ENCODE peak calls at places on chromosomes 12 and 14, in four cellular contexts. Y is activated naive CD4-positive, alpha-beta T cell; F is tibial nerve; W is NAMALWA. T is an unnamed sample.

GRCh38 chr12:630656-631632 is 32.3 kb downstream of the NINJ2 start:
- DNase-seq in F (no peak), Y (peak), W (peak), T (no peak)

GRCh38 chr14:63492391-63492790 is 50.8 kb downstream of the PPP2R5E start:
- DNase-seq in F (no peak), W (no peak), Y (no peak), T (no peak)

GRCh38 chr14:76640923-76641395 is 120.3 kb upstream of the VASH1 start:
- DNase-seq in F (no peak), Y (no peak), W (no peak), T (no peak)

GRCh38 chr12:131825146-131825892 is 2.9 kb upstream of the MMP17 start:
- DNase-seq in Y (no peak), F (no peak), W (no peak), T (no peak)

GRCh38 chr12:55142896-55143870 is 17.0 kb downstream of the OR9K2 start:
- DNase-seq in W (peak), F (no peak), Y (no peak), T (no peak)

GRCh38 chr12:98592825-98593322 is 612 bp upstream of the SLC25A3 start:
- DNase-seq in Y (no peak), W (no peak), F (no peak), T (no peak)

GRCh38 chr12:87995581-87996178 is 33.5 kb downstream of the C12orf50 start:
- DNase-seq in F (peak), W (peak), Y (no peak), T (no peak)

GRCh38 chr14:84036863-84037262 is 1493.1 kb upstream of the FLRT2 start:
- DNase-seq in F (no peak), W (no peak), Y (no peak), T (no peak)

GRCh38 chr14:77316872-77317271 is 3.8 kb downstream of the POMT2 start:
- DNase-seq in Y (no peak), W (no peak), F (no peak), T (no peak)

GRCh38 chr14:104554608-104555401 is 24.8 kb upstream of the C14orf180 start:
- DNase-seq in F (no peak), Y (no peak), W (no peak), T (no peak)

GRCh38 chr14:74771409-74771808 is 8.3 kb downstream of the YLPM1 start:
- DNase-seq in F (no peak), Y (no peak), W (no peak), T (no peak)

GRCh38 chr14:80974338-80975078 is 19.1 kb downstream of the TSHR start:
- DNase-seq in Y (no peak), F (no peak), W (no peak), T (no peak)

GRCh38 chr12:57864811-57865751 is 18.6 kb upstream of the CTDSP2 start:
- DNase-seq in W (no peak), F (peak), Y (peak), T (no peak)

GRCh38 chr12:128852885-128853284 is 393 bp upstream of the GLT1D1 start:
- DNase-seq in Y (no peak), F (no peak), W (no peak), T (no peak)

GRCh38 chr14:56057071-56057865 is 60.9 kb upstream of the PELI2 start:
- DNase-seq in Y (no peak), W (no peak), F (no peak), T (no peak)

GRCh38 chr12:69275471-69275891 is 36.1 kb downstream of the CPSF6 start:
- DNase-seq in F (no peak), Y (no peak), W (no peak), T (no peak)